ENCODE peak calls at places on chromosomes 16 and 17, in four cellular contexts. F is H1, K is mesendoderm, D is trophoblast cell. Z is an unnamed sample.
A peak's percentile ranks its signal among the peaks of the same experiment; 100 is the strongest.

GRCh38 chr16:87457724-87458423 is 35.0 kb downstream of the ZCCHC14 start:
- DNase-seq in F (no peak), K (peak; percentile 85), D (peak; percentile 65), Z (no peak)

GRCh38 chr17:16987830-16988601 is 16.1 kb upstream of the TNFRSF13B start:
- DNase-seq in F (no peak), K (peak; percentile 85), D (peak; percentile 37), Z (peak; percentile 76)

GRCh38 chr17:78615631-78616030 is 38.4 kb upstream of the DNAH17 start:
- DNase-seq in F (no peak), K (no peak), D (no peak), Z (no peak)

GRCh38 chr16:8861563-8862308 is 7.1 kb downstream of the CARHSP1 start:
- DNase-seq in F (no peak), K (no peak), D (no peak), Z (no peak)

GRCh38 chr17:299546-299945 is 53.1 kb downstream of the RPH3AL start:
- DNase-seq in F (no peak), K (no peak), D (no peak), Z (no peak)

GRCh38 chr17:50345443-50346312 is at the start of gene XYLT2:
- DNase-seq in F (peak; percentile 89), K (peak; percentile 90), D (peak; percentile 85), Z (peak; percentile 89)

GRCh38 chr17:38459556-38459955 is 31.3 kb downstream of the ARHGAP23 start:
- DNase-seq in F (no peak), K (no peak), D (no peak), Z (no peak)

GRCh38 chr17:74386397-74386796 is 19.1 kb downstream of the GPR142 start:
- DNase-seq in F (no peak), K (no peak), D (no peak), Z (no peak)

GRCh38 chr16:641326-642188 is at the start of gene MCRIP2:
- DNase-seq in F (peak; percentile 92), K (peak; percentile 76), D (peak; percentile 79), Z (peak; percentile 90)

DNA sequence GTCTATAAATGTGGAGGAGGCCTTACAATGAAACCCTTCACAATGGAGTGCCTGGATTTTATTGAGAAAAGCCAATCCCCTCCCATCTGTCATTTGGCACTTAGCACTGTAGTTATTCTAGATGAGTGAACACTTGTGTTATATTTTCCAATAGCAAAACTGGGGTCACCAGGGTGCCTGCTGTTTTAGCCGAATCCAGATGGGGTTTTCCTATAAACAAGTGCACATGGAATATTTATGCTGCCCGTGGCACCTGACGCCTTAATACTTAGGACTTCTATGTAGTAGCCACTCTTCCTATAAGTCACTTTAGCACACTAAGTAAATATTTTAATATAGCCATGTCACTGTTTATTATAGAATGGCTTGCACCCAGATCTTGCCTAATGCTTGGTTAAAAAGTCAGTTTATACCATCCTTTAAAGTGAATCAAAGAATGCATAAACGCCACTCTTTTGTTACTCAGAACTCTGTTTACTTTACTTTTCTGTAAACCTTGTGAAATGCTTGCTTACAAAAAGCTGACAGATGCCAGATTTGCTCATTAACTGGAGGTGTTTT is 193.0 kb upstream of the MYOCD start:
- DNase-seq in F (no peak), K (no peak), D (no peak), Z (no peak)
- H3K23ac ChIP-seq in F (no peak overlapping the region), K (no peak overlapping the region), D (no peak overlapping the region), Z (no peak overlapping the region)

GRCh38 chr16:3051009-3051408 is 4.6 kb downstream of the MMP25 start:
- DNase-seq in F (no peak), K (no peak), D (no peak), Z (no peak)
- H3K79me2 ChIP-seq in F (no peaks in the 10 kb centered on the region), K (no peaks in the 10 kb centered on the region), D (no peaks in the 10 kb centered on the region), Z (no peaks in the 10 kb centered on the region)

DNA sequence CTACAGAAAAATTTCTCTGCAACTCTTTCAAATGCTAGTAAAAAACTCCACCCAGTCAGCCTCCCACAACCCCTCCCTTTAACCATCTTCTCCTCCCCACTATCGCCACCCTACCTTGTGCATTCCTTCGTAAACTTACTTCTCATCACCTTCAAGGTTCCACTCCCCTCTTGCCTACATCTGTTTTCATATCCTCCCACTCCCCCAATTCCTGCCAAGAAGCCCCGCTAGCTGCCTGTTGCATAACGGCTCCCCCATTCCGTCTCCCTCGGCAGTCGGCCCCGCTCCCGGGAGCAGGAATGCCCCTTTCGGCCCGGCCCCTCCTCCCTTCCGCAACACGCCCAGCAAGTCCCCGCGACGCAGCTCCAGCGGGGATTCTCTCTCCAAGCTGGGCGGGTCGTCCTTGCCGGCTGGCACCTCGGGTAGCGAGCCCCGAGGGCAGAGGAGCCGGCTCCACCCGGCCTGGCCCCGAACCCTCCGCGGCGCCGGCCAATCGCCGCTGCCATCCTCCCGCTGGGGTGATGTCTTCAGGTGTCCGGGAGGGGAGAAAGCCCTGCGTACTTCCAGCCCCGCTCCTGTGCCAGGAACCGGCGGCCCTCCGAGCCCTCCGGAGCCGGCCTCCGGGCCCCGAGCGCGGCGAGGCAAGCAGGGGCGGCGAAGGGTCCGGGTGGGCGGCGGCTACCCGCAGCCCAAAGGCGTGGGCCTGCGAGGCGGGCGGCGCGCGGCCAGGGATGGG is 1.5 kb downstream of the PHLPP2 start:
- DNase-seq in F (peak; percentile 87), K (peak; percentile 95), D (peak; percentile 66), Z (peak; percentile 86)
- H3K23ac ChIP-seq in F (no peak overlapping the region), K (no peak overlapping the region), D (no peak overlapping the region), Z (no peak overlapping the region)

GRCh38 chr17:3690094-3690715 is 5.8 kb downstream of the P2RX5 start:
- DNase-seq in F (peak; percentile 48), K (no peak), D (no peak), Z (no peak)

GRCh38 chr17:3691539-3692166 is 4.3 kb downstream of the P2RX5 start:
- DNase-seq in F (peak; percentile 66), K (peak; percentile 55), D (no peak), Z (peak; percentile 86)

GRCh38 chr17:3693829-3694231 is 2.1 kb downstream of the P2RX5 start:
- DNase-seq in F (no peak), K (no peak), D (no peak), Z (no peak)

GRCh38 chr17:3693099-3693498 is 2.9 kb downstream of the P2RX5 start:
- DNase-seq in F (no peak), K (no peak), D (no peak), Z (no peak)

GRCh38 chr17:3692346-3692745 is 3.6 kb downstream of the P2RX5 start:
- DNase-seq in F (peak; percentile 59), K (peak; percentile 41), D (no peak), Z (peak; percentile 74)
- H3K79me2 ChIP-seq in F (no peaks in the 10 kb centered on the region), K (no peaks in the 10 kb centered on the region), D (no peaks in the 10 kb centered on the region), Z (no peaks in the 10 kb centered on the region)

GRCh38 chr16:27330542-27330941 is 16.8 kb downstream of the IL4R start:
- DNase-seq in F (no peak), K (peak; percentile 54), D (no peak), Z (no peak)
- H3K23ac ChIP-seq in F (no peak overlapping the region), K (no peak overlapping the region), D (no peak overlapping the region), Z (no peak overlapping the region)

GRCh38 chr16:90011196-90011819 is 7.9 kb downstream of the DBNDD1 start:
- DNase-seq in F (no peak), K (no peak), D (no peak), Z (no peak)

GRCh38 chr16:90009172-90009899 is 9.9 kb downstream of the DBNDD1 start:
- DNase-seq in F (no peak), K (no peak), D (no peak), Z (no peak)

GRCh38 chr16:90011908-90012501 is 7.3 kb downstream of the DBNDD1 start:
- DNase-seq in F (no peak), K (no peak), D (no peak), Z (no peak)

GRCh38 chr16:90008708-90009145 is 10.5 kb downstream of the DBNDD1 start:
- DNase-seq in F (no peak), K (no peak), D (no peak), Z (no peak)

DNA sequence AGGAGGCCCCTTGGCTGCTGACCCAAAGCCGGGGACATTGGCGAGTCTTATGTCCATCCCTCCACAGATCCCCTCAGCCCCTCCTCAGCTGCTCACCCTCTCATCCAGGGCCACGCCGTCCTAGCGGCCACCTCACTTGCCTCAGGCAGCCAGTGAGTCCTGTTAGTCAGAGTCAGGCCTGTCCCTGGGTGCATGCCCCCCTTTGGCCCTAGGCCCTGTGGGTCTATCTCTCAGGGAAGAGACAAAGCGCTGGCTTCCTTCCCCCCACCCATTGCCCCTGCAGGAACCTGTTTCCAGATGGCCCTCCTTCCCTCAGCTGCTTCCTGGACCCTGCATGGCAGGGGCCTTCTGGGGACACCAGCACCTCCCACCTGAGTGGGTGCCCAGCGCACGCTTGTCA is 8.6 kb downstream of the DBNDD1 start:
- DNase-seq in F (no peak), K (no peak), D (no peak), Z (no peak)
- H3K79me2 ChIP-seq in F (no peaks in the 10 kb centered on the region), K (no peaks in the 10 kb centered on the region), D (no peaks in the 10 kb centered on the region), Z (no peaks in the 10 kb centered on the region)

GRCh38 chr17:30921544-30922196 is at the start of gene ADAP2:
- DNase-seq in F (peak; percentile 70), K (peak; percentile 20), D (peak; percentile 72), Z (peak; percentile 68)
- H3K23ac ChIP-seq in F (no peak within 1 kb of the TSS), K (no peak within 1 kb of the TSS), D (no peak within 1 kb of the TSS), Z (no peak within 1 kb of the TSS)

DNA sequence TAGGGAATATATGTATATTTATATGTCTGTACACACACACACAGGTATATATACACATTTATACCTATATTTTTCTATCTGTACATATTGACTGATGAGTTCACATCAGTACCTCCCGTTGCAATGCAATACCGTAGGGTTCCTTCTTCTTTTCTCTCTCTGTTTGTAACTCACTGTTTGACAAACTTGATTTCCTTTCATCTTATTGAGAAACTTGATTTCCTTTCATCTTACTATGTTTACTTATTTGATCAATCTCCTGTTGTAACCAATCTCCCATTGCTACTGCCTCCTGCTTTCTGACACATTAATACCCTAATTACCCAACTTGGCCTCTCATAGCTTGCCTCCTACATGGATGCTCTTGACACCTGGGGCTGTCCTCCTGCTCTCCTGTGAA is 49.8 kb downstream of the NFAT5 start:
- DNase-seq in F (no peak), K (no peak), D (no peak), Z (no peak)
- H3K79me2 ChIP-seq in F (no peaks in the 10 kb centered on the region), K (peaks cover 17% of the 10 kb centered on the region), D (peaks cover 2% of the 10 kb centered on the region), Z (no peaks in the 10 kb centered on the region)

GRCh38 chr16:4385789-4386451 is 14.3 kb downstream of the VASN start:
- DNase-seq in F (no peak), K (no peak), D (no peak), Z (no peak)

GRCh38 chr16:4386452-4386813 is 14.8 kb downstream of the VASN start:
- DNase-seq in F (peak; percentile 50), K (no peak), D (peak; percentile 59), Z (no peak)

GRCh38 chr16:4388275-4389021 is 16.8 kb downstream of the VASN start:
- DNase-seq in F (peak; percentile 51), K (peak; percentile 85), D (peak; percentile 79), Z (no peak)

GRCh38 chr16:4387769-4388168 is 16.1 kb downstream of the VASN start:
- DNase-seq in F (peak; percentile 47), K (no peak), D (no peak), Z (no peak)

DNA sequence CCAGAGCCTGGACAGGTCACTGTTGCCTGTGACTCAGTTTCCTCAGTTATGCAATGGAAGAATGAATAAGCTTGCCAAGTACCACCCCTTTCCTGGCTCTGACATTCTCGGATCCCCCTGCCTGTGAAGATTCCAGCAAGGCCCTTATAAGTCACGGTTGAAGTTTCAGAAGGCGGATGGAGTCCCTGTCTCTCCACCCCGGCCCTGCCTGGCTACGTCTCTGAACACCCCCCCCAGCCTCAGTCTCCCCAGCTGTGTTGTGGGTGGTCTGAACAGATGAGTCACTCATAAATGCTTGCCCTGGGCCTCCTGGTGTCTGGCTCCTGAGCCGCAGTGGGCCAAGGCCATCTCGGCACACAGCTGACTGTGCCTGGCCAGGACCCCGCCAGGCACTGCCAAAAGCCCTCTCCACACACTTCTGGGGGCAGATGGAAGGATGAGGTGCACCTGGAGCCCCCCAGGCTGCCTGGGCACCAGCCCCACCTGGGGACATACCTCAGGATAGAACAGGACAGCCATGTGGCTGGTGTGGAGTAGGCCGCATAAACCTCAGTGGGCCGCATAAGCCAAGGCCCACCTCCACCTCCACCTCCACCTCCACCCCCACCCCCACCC is 15.4 kb downstream of the VASN start:
- DNase-seq in F (no peak), K (no peak), D (no peak), Z (no peak)
- H3K23ac ChIP-seq in F (no peak overlapping the region), K (no peak overlapping the region), D (no peak overlapping the region), Z (no peak overlapping the region)